ENCODE peak calls at places on chromosomes 1 and 21, in six cellular contexts. H is amniotic stem cell, C is sigmoid colon, O is RPMI7951, M is erythroblast, V is mesenchymal stem cell. G is an unnamed sample.
A peak's percentile ranks its signal among the peaks of the same experiment; 100 is the strongest.

GRCh38 chr1:244858357-244858756 is 6.0 kb downstream of the HNRNPU start:
- DNase-seq in O (no peak), C (no peak), V (no peak), H (no peak), M (no peak), G (no peak)

GRCh38 chr1:74323937-74324473 is 88.8 kb downstream of the TNNI3K start:
- DNase-seq in V (no peak), M (no peak), C (no peak), H (no peak), O (no peak), G (no peak)

GRCh38 chr21:37565530-37566223 is 199.1 kb downstream of the DYRK1A start:
- DNase-seq in O (peak; percentile 68), M (peak; percentile 35), C (no peak), V (peak; percentile 42), H (no peak), G (no peak)

GRCh38 chr1:87712261-87712674 is 383.6 kb downstream of the LMO4 start:
- DNase-seq in C (no peak), O (no peak), V (no peak), H (no peak), M (no peak), G (no peak)

GRCh38 chr1:147243228-147243685 is 773 bp downstream of the CHD1L start:
- DNase-seq in C (no peak), H (no peak), M (peak; percentile 77), O (no peak), V (no peak), G (no peak)

GRCh38 chr1:163692266-163692665 is 370.5 kb downstream of the NUF2 start:
- DNase-seq in M (no peak), H (no peak), V (no peak), O (no peak), C (no peak), G (no peak)

GRCh38 chr1:146036241-146036989 is 14.9 kb upstream of the HJV start:
- DNase-seq in H (no peak), M (no peak), C (no peak), O (no peak), V (no peak), G (no peak)

GRCh38 chr1:53398091-53398490 is 61.1 kb upstream of the DMRTB1 start:
- DNase-seq in H (no peak), O (no peak), C (peak; percentile 39), V (peak; percentile 12), M (no peak), G (peak; percentile 53)

GRCh38 chr1:53551428-53551995 is 92.3 kb downstream of the DMRTB1 start:
- DNase-seq in C (no peak), H (no peak), O (no peak), V (no peak), M (no peak), G (peak; percentile 39)

GRCh38 chr1:200674838-200675587 is 5.3 kb upstream of the DDX59 start:
- DNase-seq in H (no peak), M (no peak), O (no peak), V (no peak), C (no peak), G (no peak)

GRCh38 chr1:99705385-99705784 is 59.5 kb downstream of the PALMD start:
- DNase-seq in H (no peak), O (no peak), C (no peak), M (no peak), V (no peak), G (no peak)

GRCh38 chr1:86155061-86155806 is 1.3 kb downstream of the COL24A1 start:
- DNase-seq in M (no peak), H (no peak), C (peak; percentile 67), V (peak; percentile 27), O (no peak), G (peak; percentile 73)

GRCh38 chr1:77175230-77175844 is 43.9 kb downstream of the PIGK start:
- DNase-seq in H (no peak), O (peak; percentile 26), C (no peak), V (peak; percentile 12), M (peak; percentile 34), G (no peak)

GRCh38 chr1:205228052-205228451 is 306 bp downstream of the TMCC2 start:
- DNase-seq in H (no peak), O (no peak), C (no peak), M (peak; percentile 61), V (no peak), G (no peak)

GRCh38 chr1:50420689-50421365 is 2.4 kb downstream of the DMRTA2 start:
- DNase-seq in M (peak; percentile 9), O (no peak), C (no peak), H (no peak), V (no peak), G (no peak)

GRCh38 chr1:58627221-58627620 is 50.2 kb upstream of the TACSTD2 start:
- DNase-seq in M (no peak), V (no peak), C (no peak), H (no peak), O (peak; percentile 44), G (no peak)

GRCh38 chr1:168897249-168897648 is 168.2 kb upstream of the DPT start:
- DNase-seq in H (no peak), O (no peak), M (no peak), V (no peak), C (no peak), G (no peak)

GRCh38 chr1:61323681-61324328 is 241.4 kb downstream of the NFIA start:
- DNase-seq in C (no peak), O (no peak), M (peak; percentile 15), H (no peak), V (no peak), G (no peak)

GRCh38 chr1:156807627-156808026 is 9.0 kb downstream of the SH2D2A start:
- DNase-seq in H (no peak), O (no peak), V (no peak), C (peak; percentile 50), M (no peak), G (no peak)

GRCh38 chr21:35212393-35213127 is 163.5 kb upstream of the RUNX1 start:
- DNase-seq in C (no peak), V (peak; percentile 63), H (no peak), O (peak; percentile 74), M (no peak), G (no peak)

GRCh38 chr1:205440476-205441317 is 15.1 kb downstream of the BLACAT1 start:
- DNase-seq in O (peak; percentile 70), M (no peak), V (peak; percentile 50), H (no peak), C (peak; percentile 73), G (no peak)

GRCh38 chr1:71196685-71197084 is 115.8 kb upstream of the ZRANB2 start:
- DNase-seq in M (no peak), O (no peak), V (peak; percentile 6), C (no peak), H (peak; percentile 15), G (no peak)

GRCh38 chr1:247212914-247213617 is 41.2 kb upstream of the ZNF124 start:
- DNase-seq in O (no peak), M (peak; percentile 7), V (no peak), H (no peak), C (no peak), G (no peak)

GRCh38 chr1:156461781-156462647 is 38.6 kb downstream of the MEF2D start:
- DNase-seq in M (peak; percentile 22), C (no peak), H (no peak), V (peak; percentile 28), O (no peak), G (no peak)

GRCh38 chr1:211932581-211933010 is 102.0 kb upstream of the LPGAT1 start:
- DNase-seq in O (peak; percentile 58), H (no peak), C (no peak), V (no peak), M (no peak), G (no peak)

GRCh38 chr1:230877139-230877923 is 9.0 kb upstream of the C1orf198 start:
- DNase-seq in H (no peak), V (peak; percentile 67), M (no peak), O (peak; percentile 88), C (no peak), G (no peak)

GRCh38 chr1:64235133-64235532 is 31.7 kb downstream of the UBE2U start:
- DNase-seq in C (no peak), M (no peak), V (no peak), H (no peak), O (no peak), G (no peak)

GRCh38 chr1:59198565-59198964 is 98.3 kb upstream of the FGGY start:
- DNase-seq in M (no peak), C (no peak), H (no peak), V (no peak), O (no peak), G (no peak)

GRCh38 chr1:18246543-18246942 is 138.9 kb downstream of the IGSF21 start:
- DNase-seq in C (no peak), O (no peak), M (peak; percentile 2), V (no peak), H (no peak), G (no peak)

GRCh38 chr1:32798679-32799416 is 18.3 kb downstream of the YARS1 start:
- DNase-seq in M (no peak), O (no peak), C (no peak), H (no peak), V (no peak), G (no peak)

GRCh38 chr1:119556423-119556822 is 49.4 kb downstream of the HSD3B1 start:
- DNase-seq in V (no peak), M (no peak), H (no peak), O (no peak), C (no peak), G (no peak)

GRCh38 chr1:32861904-32862698 is 8.6 kb downstream of the FNDC5 start:
- DNase-seq in V (no peak), M (no peak), O (peak; percentile 52), C (no peak), H (no peak), G (no peak)

G was measured in cardiac septum.